ENCODE peak calls at places on chromosomes 2 and 18, in four cellular contexts. I is psoas muscle, F is ovary, O is upper lobe of right lung. M is an unnamed sample.

GRCh38 chr2:19845323-19845920 is 56.4 kb downstream of the TTC32 start:
- DNase-seq in I (no peak), F (no peak), O (no peak), M (no peak)

GRCh38 chr2:58203018-58203417 is 38.1 kb downstream of the FANCL start:
- DNase-seq in I (no peak), F (no peak), O (no peak), M (no peak)

GRCh38 chr2:128304715-128305554 is 13.7 kb downstream of the HS6ST1 start:
- DNase-seq in I (peak), F (peak), O (peak), M (peak)

GRCh38 chr2:195600796-195601195 is 56.2 kb upstream of the SLC39A10 start:
- DNase-seq in I (no peak), F (no peak), O (no peak), M (no peak)

GRCh38 chr2:100286318-100286717 is 36.0 kb downstream of the LONRF2 start:
- DNase-seq in I (no peak), F (no peak), O (no peak), M (no peak)

GRCh38 chr2:215918901-215919585 is 94.3 kb downstream of the MREG start:
- DNase-seq in I (no peak), F (no peak), O (no peak), M (no peak)

GRCh38 chr2:202339052-202339870 is 36.9 kb upstream of the BMPR2 start:
- DNase-seq in I (no peak), F (no peak), O (no peak), M (no peak)

GRCh38 chr2:148603562-148603920 is 41.0 kb upstream of the EPC2 start:
- DNase-seq in I (no peak), F (no peak), O (no peak), M (no peak)

GRCh38 chr2:236949089-236949935 is 136.4 kb upstream of the COPS8 start:
- DNase-seq in I (no peak), F (no peak), O (no peak), M (peak)

GRCh38 chr18:80247403-80247916 is at the start of gene PARD6G:
- DNase-seq in I (peak), F (peak), O (peak), M (peak)

GRCh38 chr2:24643051-24643450 is 150.1 kb downstream of the PTRHD1 start:
- DNase-seq in I (no peak), F (no peak), O (no peak), M (no peak)

GRCh38 chr18:24801011-24801410 is 340.6 kb downstream of the HRH4 start:
- DNase-seq in I (no peak), F (no peak), O (no peak), M (no peak)

GRCh38 chr2:98835831-98836385 is 100.1 kb downstream of the CRACDL start:
- DNase-seq in I (no peak), F (no peak), O (no peak), M (no peak)

GRCh38 chr18:25327631-25328030 is 24.3 kb downstream of the ZNF521 start:
- DNase-seq in I (no peak), F (no peak), O (no peak), M (no peak)

GRCh38 chr18:23864620-23865019 is 149.9 kb upstream of the TTC39C start:
- DNase-seq in I (no peak), F (no peak), O (no peak), M (no peak)

GRCh38 chr2:123851281-123851680 is 173.8 kb upstream of the CNTNAP5 start:
- DNase-seq in I (no peak), F (no peak), O (no peak), M (no peak)

GRCh38 chr2:233818639-233819621 is 35.4 kb downstream of the HJURP start:
- DNase-seq in I (no peak), F (no peak), O (peak), M (peak)

GRCh38 chr2:39593439-39594393 is 72.0 kb upstream of the TMEM178A start:
- DNase-seq in I (no peak), F (peak), O (no peak), M (peak)

GRCh38 chr2:184555352-184555751 is 43.0 kb upstream of the ZNF804A start:
- DNase-seq in I (no peak), F (no peak), O (no peak), M (no peak)

GRCh38 chr2:15588329-15588919 is 3.2 kb upstream of the DDX1 start:
- DNase-seq in I (peak), F (peak), O (no peak), M (peak)

GRCh38 chr18:58526425-58527115 is 102.3 kb downstream of the ALPK2 start:
- DNase-seq in I (no peak), F (no peak), O (no peak), M (no peak)

GRCh38 chr2:11621465-11621864 is 48.5 kb downstream of the NTSR2 start:
- DNase-seq in I (no peak), F (no peak), O (no peak), M (no peak)

GRCh38 chr18:12911025-12911927 is 27.2 kb upstream of the PTPN2 start:
- DNase-seq in I (peak), F (no peak), O (peak), M (no peak)

GRCh38 chr18:54357082-54357659 is 487 bp downstream of the STARD6 start:
- DNase-seq in I (no peak), F (no peak), O (no peak), M (no peak)

GRCh38 chr2:113175101-113175628 is 1.4 kb downstream of the PSD4 start:
- DNase-seq in I (no peak), F (no peak), O (no peak), M (no peak)
- H3K4me3 ChIP-seq in I (no peak), F (no peak), O (peak), M (no peak)

GRCh38 chr2:102000012-102000411 is 8.3 kb downstream of the IL1R2 start:
- DNase-seq in I (no peak), F (no peak), O (no peak), M (no peak)

GRCh38 chr2:102000813-102001766 is 9.3 kb downstream of the IL1R2 start:
- DNase-seq in I (no peak), F (no peak), O (no peak), M (no peak)

GRCh38 chr2:101999122-101999789 is 7.5 kb downstream of the IL1R2 start:
- DNase-seq in I (no peak), F (no peak), O (no peak), M (no peak)

GRCh38 chr2:101995804-101996203 is 4.0 kb downstream of the IL1R2 start:
- DNase-seq in I (no peak), F (no peak), O (no peak), M (no peak)

DNA sequence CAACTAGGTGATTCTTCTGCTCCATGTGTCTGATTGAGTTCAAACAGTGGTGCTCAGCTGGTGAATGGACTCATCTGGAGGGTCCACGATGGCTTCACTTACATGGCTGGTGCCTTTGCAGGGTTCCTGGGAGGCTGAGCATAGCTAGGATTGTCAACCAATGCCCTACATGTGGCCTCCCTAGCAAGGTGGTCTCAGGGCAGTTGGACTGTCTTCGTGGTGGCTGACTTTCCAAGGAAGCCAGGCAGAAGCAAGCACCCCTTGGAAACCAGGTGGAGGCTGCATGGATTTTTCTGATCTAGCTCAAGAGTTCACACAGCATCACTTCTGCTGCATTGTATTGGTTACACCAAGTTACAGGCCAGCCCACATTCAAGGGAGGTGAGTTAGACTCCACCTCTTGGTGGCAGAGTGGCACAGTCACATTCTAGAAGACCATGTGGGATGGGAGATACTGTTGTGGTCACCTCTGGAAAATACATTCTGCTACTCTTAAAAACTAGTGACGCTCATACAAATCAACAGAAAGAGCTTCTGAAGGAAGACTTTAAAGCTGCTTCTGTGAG is 6.9 kb downstream of the IL1R2 start:
- DNase-seq in I (no peak), F (no peak), O (no peak), M (no peak)
- H3K4me3 ChIP-seq in I (no peak), F (no peak), O (no peak), M (no peak)

DNA sequence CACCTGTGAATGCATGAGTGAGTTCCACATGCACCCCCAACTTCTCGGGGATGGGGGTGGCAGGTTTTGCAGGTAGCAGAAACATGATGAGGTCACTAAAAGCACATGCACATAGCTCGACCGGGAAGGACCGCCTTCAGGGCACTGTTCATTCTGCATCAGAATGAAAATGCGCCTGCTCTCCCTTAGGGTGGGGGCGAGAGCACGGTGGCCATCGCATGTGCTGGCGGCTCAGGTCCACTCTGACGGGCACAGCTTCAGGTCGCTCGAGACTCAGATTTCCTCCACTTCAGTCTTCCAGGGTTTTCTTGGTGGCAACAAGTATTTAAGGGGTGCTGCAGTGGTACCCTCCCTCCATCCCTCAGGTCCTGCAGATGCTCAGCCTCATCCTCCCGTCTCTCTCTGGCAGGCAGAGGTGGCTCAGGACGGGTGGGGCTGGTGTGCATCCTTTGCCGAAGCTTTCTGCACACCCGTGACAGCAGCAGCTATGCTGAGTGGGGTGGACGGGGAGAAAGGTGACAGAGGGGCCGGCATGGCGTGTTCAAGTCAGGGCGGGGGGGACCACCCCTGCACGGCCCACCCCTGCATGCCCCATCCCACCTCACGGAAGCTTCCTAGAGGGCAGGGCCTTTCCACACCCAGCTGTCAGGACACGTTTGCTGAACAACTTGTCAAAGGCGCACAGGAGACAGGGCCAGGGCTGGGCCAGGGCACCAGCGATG is 14.8 kb downstream of the KCNIP3 start:
- DNase-seq in I (no peak), F (no peak), O (no peak), M (no peak)
- H3K4me3 ChIP-seq in I (no peak), F (no peak), O (no peak), M (no peak)

DNA sequence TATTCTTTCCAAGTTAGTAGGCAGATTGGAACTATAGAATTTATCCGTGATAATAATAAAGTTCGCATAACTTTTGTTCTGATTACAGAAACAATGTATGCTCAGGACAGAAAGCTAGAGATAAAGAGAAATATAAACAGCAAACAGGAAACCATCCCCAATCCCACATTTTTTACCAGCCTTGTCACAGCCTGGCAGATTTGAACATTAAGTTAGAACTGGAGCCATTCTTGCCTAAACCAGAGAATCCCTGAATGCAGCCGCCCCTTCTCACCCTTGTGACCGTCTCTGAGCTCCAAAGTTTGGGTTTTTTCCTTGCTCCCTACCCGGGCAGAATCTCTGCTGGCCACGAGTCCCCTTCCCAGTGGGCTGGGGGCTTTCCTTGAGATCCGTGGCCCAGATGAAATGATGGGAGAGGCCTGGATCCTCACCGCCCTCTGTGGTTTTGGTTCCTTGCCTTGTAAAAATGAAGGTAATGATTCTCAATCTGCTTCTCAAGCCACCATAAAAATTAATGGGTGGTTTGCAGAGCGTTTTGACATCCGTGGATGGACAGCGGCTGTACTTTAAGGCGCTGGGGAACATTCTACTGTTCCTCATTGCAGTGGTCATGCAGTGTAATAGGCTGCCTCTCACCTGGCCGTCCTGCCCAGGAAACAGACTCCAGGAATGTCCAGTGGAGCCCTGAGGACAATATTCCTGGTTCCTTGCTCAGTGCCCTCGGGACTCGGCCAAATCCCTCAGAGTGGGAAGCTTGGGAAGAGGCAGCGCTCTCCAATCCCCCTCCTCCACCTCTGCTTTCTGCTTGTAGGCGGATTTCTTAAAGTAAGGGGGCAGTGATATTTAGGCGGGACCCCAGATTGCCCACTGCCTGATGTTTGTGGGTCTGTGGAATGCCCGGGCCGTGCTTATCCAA is 1.6 kb downstream of the SH3BP4 start:
- DNase-seq in I (no peak), F (no peak), O (no peak), M (peak)
- H3K4me3 ChIP-seq in I (peak), F (peak), O (peak), M (peak)

DNA sequence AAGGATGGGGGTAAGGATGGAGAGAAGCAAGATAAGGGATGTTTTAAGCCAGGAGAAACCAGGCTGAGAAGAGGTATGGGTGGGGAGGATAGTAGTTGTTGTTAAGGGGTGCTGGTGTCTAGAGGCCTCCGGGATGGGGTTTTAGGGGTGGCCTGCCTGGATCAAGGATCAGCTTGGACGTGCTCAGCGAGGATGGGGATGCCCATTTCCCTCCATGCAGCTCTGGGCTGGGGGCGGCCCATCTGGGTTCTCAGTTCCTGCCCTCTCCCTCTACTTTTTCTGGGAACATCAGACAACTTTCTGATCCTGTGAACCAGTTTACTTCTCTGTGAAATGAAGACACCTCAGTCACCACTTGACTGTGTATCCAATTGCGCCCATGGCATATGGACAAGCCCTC is 10.1 kb downstream of the B3GNT2 start:
- DNase-seq in I (no peak), F (no peak), O (no peak), M (no peak)
- H3K4me3 ChIP-seq in I (no peak), F (no peak), O (no peak), M (no peak)

GRCh38 chr2:120223034-120223912 is at the start of gene TMEM185B:
- DNase-seq in I (peak), F (peak), O (peak), M (peak)

GRCh38 chr2:120221616-120222015 is 1.6 kb downstream of the TMEM185B start:
- DNase-seq in I (no peak), F (no peak), O (no peak), M (no peak)

GRCh38 chr2:120220756-120221155 is 2.4 kb downstream of the TMEM185B start:
- DNase-seq in I (no peak), F (no peak), O (no peak), M (no peak)

GRCh38 chr2:120224256-120224655 is 1.1 kb upstream of the TMEM185B start:
- DNase-seq in I (peak), F (no peak), O (peak), M (no peak)

DNA sequence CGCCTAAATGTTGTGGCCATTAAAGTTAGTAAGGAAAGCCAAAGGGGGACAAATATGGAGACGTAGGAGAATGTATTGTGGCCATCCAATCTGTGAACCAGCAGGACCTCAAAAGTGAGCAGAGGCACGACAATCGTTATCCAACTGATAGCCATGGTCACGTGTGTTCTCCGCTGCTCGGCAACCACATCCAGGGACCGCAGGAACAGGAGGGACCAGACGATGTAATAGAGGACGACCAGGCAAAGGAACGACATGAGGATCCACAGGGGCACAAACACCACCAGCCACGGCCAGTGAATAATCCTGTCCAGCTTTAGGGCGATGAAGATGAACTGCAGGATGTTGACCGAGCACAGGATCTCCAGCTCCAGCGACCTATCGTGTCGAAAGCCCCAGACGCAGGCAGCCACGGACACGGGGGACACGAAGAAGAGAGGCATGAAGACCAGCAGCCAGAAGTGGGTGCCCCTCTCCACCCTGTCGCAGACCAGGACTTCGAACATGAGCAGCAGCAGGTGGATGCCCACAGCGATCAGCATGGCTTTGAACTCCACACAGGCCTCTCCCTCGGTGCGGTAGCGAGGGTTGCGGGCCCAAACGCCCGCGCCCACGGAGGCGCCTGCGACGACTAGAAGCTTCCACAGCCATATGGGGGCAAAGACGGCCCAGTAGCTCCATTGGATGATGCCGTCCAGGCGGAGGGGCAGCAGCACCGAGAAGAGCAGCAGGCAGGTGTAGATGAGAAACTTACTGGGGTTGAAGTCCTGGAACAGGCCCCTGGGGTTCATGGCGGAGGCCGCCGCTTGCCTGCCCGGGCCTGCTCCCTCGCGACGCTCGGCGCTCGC is 790 bp downstream of the TMEM185B start:
- DNase-seq in I (no peak), F (no peak), O (no peak), M (no peak)
- H3K4me3 ChIP-seq in I (peak), F (peak), O (peak), M (peak)

M was measured in SJSA1.